ENCODE peak calls at places on chromosomes 13 and 19, in nine cellular contexts. H, Q, G, U, D, M, V, O and Y are unnamed samples.

GRCh38 chr19:6743071-6743470 is 3.6 kb downstream of the TRIP10 start:
- DNase-seq in D (no peak), U (no peak), O (no peak), H (no peak), G (no peak), V (no peak), Q (no peak), M (no peak), Y (peak; percentile 59)

GRCh38 chr13:52849727-52850395 is 1.4 kb upstream of the PCDH8 start:
- DNase-seq in D (no peak), O (no peak), U (no peak), M (no peak), Q (no peak), G (no peak), H (no peak), V (no peak), Y (no peak)

GRCh38 chr13:21309542-21310172 is 133.2 kb downstream of the MRPL57 start:
- DNase-seq in D (no peak), V (no peak), U (no peak), O (peak; percentile 3), M (no peak), H (no peak), Q (no peak), G (no peak), Y (no peak)

GRCh38 chr19:4916292-4917082 is 7.2 kb downstream of the UHRF1 start:
- DNase-seq in U (no peak), M (no peak), H (peak; percentile 19), D (peak; percentile 36), Q (no peak), G (no peak), O (no peak), V (no peak), Y (peak; percentile 83)

GRCh38 chr19:40928859-40929258 is 46.8 kb upstream of the CYP2A7 start:
- DNase-seq in D (no peak), U (no peak), M (no peak), O (no peak), H (no peak), V (no peak), Q (no peak), G (no peak), Y (no peak)

GRCh38 chr19:30864460-30865215 is 484.6 kb downstream of the TSHZ3 start:
- DNase-seq in H (no peak), V (no peak), Q (no peak), D (no peak), U (peak; percentile 41), G (no peak), O (no peak), M (peak; percentile 19), Y (no peak)

GRCh38 chr13:92994056-92994455 is 232.6 kb upstream of the GPC6 start:
- DNase-seq in V (no peak), D (no peak), M (no peak), U (no peak), O (peak; percentile 22), H (no peak), G (no peak), Q (peak; percentile 12), Y (no peak)

GRCh38 chr13:114067886-114068722 is 64.3 kb downstream of the RASA3 start:
- DNase-seq in U (no peak), G (no peak), M (no peak), D (no peak), H (peak; percentile 26), O (no peak), V (no peak), Q (no peak), Y (peak; percentile 82)

GRCh38 chr19:1221141-1221903 is 15.7 kb downstream of the STK11 start:
- DNase-seq in G (peak; percentile 55), O (no peak), Q (peak; percentile 55), D (no peak), H (no peak), V (peak; percentile 79), M (peak; percentile 55), U (peak; percentile 62), Y (no peak)

GRCh38 chr13:67736646-67737420 is 506.7 kb upstream of the PCDH9 start:
- DNase-seq in V (no peak), O (peak; percentile 68), D (no peak), M (peak; percentile 48), Q (peak; percentile 7), G (no peak), U (no peak), H (no peak), Y (no peak)

GRCh38 chr19:43467730-43468129 is 2.3 kb upstream of the LYPD3 start:
- DNase-seq in G (no peak), Q (no peak), H (no peak), U (no peak), O (peak; percentile 70), V (no peak), M (no peak), D (no peak), Y (no peak)

GRCh38 chr13:29497137-29497654 is 98.3 kb downstream of the SLC7A1 start:
- DNase-seq in M (no peak), U (no peak), V (peak; percentile 83), G (no peak), D (no peak), H (no peak), O (no peak), Q (peak; percentile 40), Y (no peak)

GRCh38 chr13:30340367-30341184 is 33.2 kb upstream of the KATNAL1 start:
- DNase-seq in Q (peak; percentile 90), U (no peak), O (peak; percentile 82), D (no peak), V (peak; percentile 67), G (no peak), M (peak; percentile 11), H (no peak), Y (no peak)

GRCh38 chr13:30051531-30052060 is 201.2 kb upstream of the UBL3 start:
- DNase-seq in Q (no peak), O (no peak), V (no peak), M (no peak), U (no peak), G (no peak), D (no peak), H (no peak), Y (no peak)

GRCh38 chr19:55646889-55647731 is 902 bp upstream of the CCDC106 start:
- DNase-seq in O (no peak), M (no peak), Q (no peak), G (no peak), D (no peak), U (no peak), V (no peak), H (no peak), Y (peak; percentile 29)

GRCh38 chr19:38557205-38557799 is 60.5 kb downstream of the MAP4K1 start:
- DNase-seq in Q (no peak), V (no peak), H (no peak), U (no peak), M (no peak), O (no peak), G (no peak), D (no peak), Y (peak; percentile 41)

GRCh38 chr19:40543029-40543597 is 33.6 kb upstream of the SHKBP1 start:
- DNase-seq in V (no peak), Q (no peak), O (no peak), H (no peak), M (no peak), D (no peak), U (no peak), G (no peak), Y (no peak)

GRCh38 chr19:9165256-9165655 is 13.5 kb upstream of the OR7D2 start:
- DNase-seq in U (no peak), O (no peak), H (no peak), V (no peak), Q (no peak), M (no peak), G (no peak), D (no peak), Y (no peak)

GRCh38 chr13:58884353-58884752 is 1252.8 kb downstream of the PCDH17 start:
- DNase-seq in M (no peak), O (no peak), Q (no peak), V (no peak), H (no peak), D (no peak), U (no peak), G (no peak), Y (no peak)

GRCh38 chr19:55156202-55157063 is 1.1 kb downstream of the TNNI3 start:
- DNase-seq in M (no peak), V (peak; percentile 63), D (peak; percentile 9), O (no peak), Q (peak; percentile 65), U (no peak), H (no peak), G (no peak), Y (peak; percentile 78)

GRCh38 chr19:45363861-45364459 is 6.4 kb downstream of the ERCC2 start:
- DNase-seq in U (no peak), Q (no peak), O (no peak), M (no peak), D (no peak), G (no peak), H (no peak), V (no peak), Y (no peak)